ENCODE peak calls at places on chromosomes 2 and 18, in nine cellular contexts. G is GM12878; S is SJSA1; H is mesenchymal stem cell; F is HCT116; Z is heart right ventricle; O is effector memory CD4-positive, alpha-beta T cell; T is right lobe of liver; R is transverse colon. I is an unnamed sample.
A peak's percentile ranks its signal among the peaks of the same experiment; 100 is the strongest.

GRCh38 chr2:54629914-54630609 is 93.4 kb upstream of the EML6 start:
- DNase-seq in G (peak; percentile 40), S (peak; percentile 91), H (peak; percentile 78), F (no peak), Z (peak; percentile 81), O (no peak), T (peak; percentile 95), R (peak; percentile 29), I (no peak)

GRCh38 chr2:78978340-78978739 is 47.2 kb upstream of the REG3G start:
- DNase-seq in G (no peak), S (no peak), H (no peak), F (no peak), Z (no peak), O (no peak), T (no peak), R (no peak), I (no peak)

GRCh38 chr2:122070241-122070731 is 314.8 kb downstream of the TSN start:
- DNase-seq in G (no peak), S (no peak), H (no peak), F (no peak), Z (no peak), O (no peak), T (no peak), R (no peak), I (no peak)

GRCh38 chr18:21134895-21135294 is 23.3 kb upstream of the ROCK1 start:
- DNase-seq in G (no peak), S (no peak), H (no peak), F (no peak), Z (no peak), O (peak; percentile 4), T (no peak), R (no peak), I (no peak)

GRCh38 chr18:36692909-36693308 is 135.9 kb downstream of the TPGS2 start:
- DNase-seq in G (no peak), S (no peak), H (no peak), F (no peak), Z (no peak), O (no peak), T (no peak), R (no peak), I (no peak)

GRCh38 chr2:232966122-232966521 is 46.9 kb downstream of the NGEF start:
- DNase-seq in G (no peak), S (no peak), H (no peak), F (no peak), Z (no peak), O (no peak), T (no peak), R (no peak), I (no peak)

GRCh38 chr2:195658541-195658890 is 1.5 kb downstream of the SLC39A10 start:
- DNase-seq in G (no peak), S (no peak), H (peak; percentile 80), F (no peak), Z (peak; percentile 25), O (peak; percentile 6), T (no peak), R (no peak), I (peak; percentile 71)

GRCh38 chr2:189628817-189629552 is 32.3 kb upstream of the ASNSD1 start:
- DNase-seq in G (no peak), S (no peak), H (peak; percentile 17), F (no peak), Z (no peak), O (no peak), T (no peak), R (no peak), I (no peak)

GRCh38 chr2:27309651-27310050 is 1.4 kb upstream of the UCN start:
- DNase-seq in G (no peak), S (no peak), H (no peak), F (no peak), Z (no peak), O (no peak), T (no peak), R (no peak), I (no peak)

GRCh38 chr2:51960846-51961335 is 929.0 kb upstream of the NRXN1 start:
- DNase-seq in G (no peak), S (no peak), H (no peak), F (no peak), Z (no peak), O (no peak), T (no peak), R (no peak), I (no peak)

GRCh38 chr2:28327963-28328922 is 64.4 kb upstream of the FOSL2 start:
- DNase-seq in G (no peak), S (no peak), H (no peak), F (no peak), Z (no peak), O (no peak), T (no peak), R (no peak), I (peak; percentile 56)

GRCh38 chr18:33716061-33716683 is 138.2 kb downstream of the ASXL3 start:
- DNase-seq in G (no peak), S (no peak), H (no peak), F (no peak), Z (no peak), O (no peak), T (no peak), R (no peak), I (no peak)

GRCh38 chr2:143132360-143132759 is 3.1 kb downstream of the ARHGAP15 start:
- DNase-seq in G (no peak), S (no peak), H (no peak), F (no peak), Z (no peak), O (no peak), T (no peak), R (no peak), I (no peak)
- H3K36me3 ChIP-seq in G (no peaks in the 10 kb centered on the region), S (no peaks in the 10 kb centered on the region), H (no peaks in the 10 kb centered on the region), F (no peaks in the 10 kb centered on the region), Z (no peaks in the 10 kb centered on the region), O (no peaks in the 10 kb centered on the region), T (no peaks in the 10 kb centered on the region), R (no peaks in the 10 kb centered on the region), I (no peaks in the 10 kb centered on the region)

GRCh38 chr2:237300755-237301154 is 113.2 kb downstream of the COL6A3 start:
- DNase-seq in G (no peak), S (no peak), H (no peak), F (no peak), Z (no peak), O (no peak), T (no peak), R (no peak), I (no peak)
- H3K4me1 ChIP-seq in G (no peaks in the 10 kb centered on the region), S (peaks cover 60% of the 10 kb centered on the region), H (peaks cover 24% of the 10 kb centered on the region), F (peaks cover 34% of the 10 kb centered on the region), Z (peaks cover 11% of the 10 kb centered on the region), O (no peaks in the 10 kb centered on the region), T (no peaks in the 10 kb centered on the region), R (peaks cover 11% of the 10 kb centered on the region), I (peaks cover 24% of the 10 kb centered on the region)

GRCh38 chr2:230796280-230796862 is 68.4 kb upstream of the ITM2C start:
- DNase-seq in G (no peak), S (no peak), H (peak; percentile 70), F (no peak), Z (no peak), O (no peak), T (no peak), R (no peak), I (peak; percentile 53)

GRCh38 chr2:230795856-230796255 is 68.9 kb upstream of the ITM2C start:
- DNase-seq in G (no peak), S (no peak), H (no peak), F (no peak), Z (peak; percentile 55), O (no peak), T (no peak), R (no peak), I (no peak)

GRCh38 chr2:230794472-230794871 is 70.3 kb upstream of the ITM2C start:
- DNase-seq in G (no peak), S (no peak), H (peak; percentile 84), F (no peak), Z (no peak), O (peak; percentile 31), T (no peak), R (no peak), I (peak; percentile 44)

GRCh38 chr2:230797515-230798495 is 66.9 kb upstream of the ITM2C start:
- DNase-seq in G (no peak), S (no peak), H (peak; percentile 54), F (no peak), Z (peak; percentile 19), O (no peak), T (no peak), R (no peak), I (no peak)

DNA sequence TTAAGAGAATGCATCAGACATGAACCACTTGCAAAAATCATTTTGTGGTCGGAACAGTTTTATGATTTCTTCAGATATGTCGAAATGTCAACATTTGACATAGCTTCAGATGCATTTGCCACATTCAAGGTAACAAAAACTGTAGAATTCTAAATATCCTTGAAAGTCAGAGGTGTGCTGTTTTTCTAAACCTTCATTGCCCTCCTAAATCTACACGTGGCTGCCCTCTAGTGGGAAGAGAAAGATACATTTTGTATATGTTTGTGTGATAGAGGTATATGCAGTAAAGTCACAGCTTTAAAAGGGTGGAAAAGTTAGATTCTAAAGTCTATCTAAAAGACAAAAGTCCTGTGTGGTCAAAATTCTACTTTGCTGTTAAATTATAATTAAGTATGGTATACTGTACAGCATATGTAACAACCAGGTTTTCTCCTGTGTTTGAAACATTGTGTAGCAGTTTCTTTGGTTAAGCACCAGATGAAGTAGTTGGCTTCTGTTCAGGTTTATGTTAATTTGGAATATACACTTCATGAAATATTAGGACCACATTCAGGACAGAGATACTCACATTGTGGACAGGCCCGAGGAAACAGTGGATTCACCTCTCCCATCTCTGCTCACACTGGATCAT is 65.9 kb upstream of the ITM2C start:
- DNase-seq in G (no peak), S (peak; percentile 68), H (peak; percentile 69), F (no peak), Z (peak; percentile 35), O (no peak), T (no peak), R (no peak), I (peak; percentile 70)
- H3K36me3 ChIP-seq in G (peaks cover 15% of the 10 kb centered on the region), S (peaks cover 63% of the 10 kb centered on the region), H (peaks cover 44% of the 10 kb centered on the region), F (peaks cover 6% of the 10 kb centered on the region), Z (peaks cover 5% of the 10 kb centered on the region), O (peaks cover 18% of the 10 kb centered on the region), T (peaks cover 15% of the 10 kb centered on the region), R (no peaks in the 10 kb centered on the region), I (peaks cover 50% of the 10 kb centered on the region)

GRCh38 chr2:151243468-151243867 is 18.2 kb downstream of the RBM43 start:
- DNase-seq in G (no peak), S (no peak), H (no peak), F (no peak), Z (no peak), O (no peak), T (no peak), R (no peak), I (no peak)
- H3K4me1 ChIP-seq in G (no peaks in the 10 kb centered on the region), S (no peaks in the 10 kb centered on the region), H (no peaks in the 10 kb centered on the region), F (no peaks in the 10 kb centered on the region), Z (no peaks in the 10 kb centered on the region), O (no peaks in the 10 kb centered on the region), T (no peaks in the 10 kb centered on the region), R (no peaks in the 10 kb centered on the region), I (no peaks in the 10 kb centered on the region)